ENCODE peak calls at places on chromosomes 11 and 22, in ten cellular contexts. P is dorsolateral prefrontal cortex; M is H54; S is body of pancreas; W is Ammon's horn; T is SK-N-SH; G is endothelial cell; V is activated CD4-positive, CD25-positive, alpha-beta regulatory T cell treated with anti-CD3 and anti-CD28 coated beads, Interleukin-2, amount 50 U/mL, for 72 hours; C is effector memory CD8-positive, alpha-beta T cell; R is HT-29. K is an unnamed sample.

GRCh38 chr11:2515401-2516275 is 70.8 kb downstream of the KCNQ1 start:
- DNase-seq in P (no peak), M (no peak), S (peak), W (peak), T (peak), G (peak), V (no peak), C (no peak), R (no peak), K (no peak)

GRCh38 chr11:45817191-45817590 is 12.2 kb downstream of the SLC35C1 start:
- DNase-seq in P (no peak), M (no peak), S (no peak), W (no peak), T (no peak), G (no peak), V (no peak), C (no peak), R (no peak), K (no peak)

GRCh38 chr11:118845369-118845768 is 38.3 kb upstream of the CXCR5 start:
- DNase-seq in P (no peak), M (no peak), S (no peak), W (no peak), T (no peak), G (no peak), V (no peak), C (no peak), R (no peak), K (no peak)

GRCh38 chr11:32080381-32080980 is 10.4 kb upstream of the RCN1 start:
- DNase-seq in P (no peak), M (no peak), S (no peak), W (no peak), T (no peak), G (no peak), V (no peak), C (no peak), R (no peak), K (no peak)

GRCh38 chr22:36776722-36777121 is 803 bp upstream of the IFT27 start:
- DNase-seq in P (no peak), M (no peak), S (no peak), W (peak), T (no peak), G (no peak), V (no peak), C (peak), R (no peak), K (no peak)

GRCh38 chr22:48901324-48901723 is 926.3 kb downstream of the BRD1 start:
- DNase-seq in P (no peak), M (no peak), S (no peak), W (no peak), T (no peak), G (no peak), V (no peak), C (no peak), R (no peak), K (no peak)

GRCh38 chr22:49973018-49973965 is 12.7 kb downstream of the PIM3 start:
- DNase-seq in P (no peak), M (no peak), S (no peak), W (no peak), T (no peak), G (no peak), V (no peak), C (no peak), R (no peak), K (no peak)

GRCh38 chr11:19702620-19703019 is 10.0 kb upstream of the NAV2 start:
- DNase-seq in P (no peak), M (no peak), S (no peak), W (no peak), T (no peak), G (no peak), V (no peak), C (no peak), R (no peak), K (no peak)

K was measured in kidney glomerular epithelial cell.